ENCODE peak calls at places on chromosomes 4 and X, in four cellular contexts. One of them, this sample, is unnamed.

GRCh38 chr4:95129708-95130343 is 372.1 kb downstream of the BMPR1B start:
- DNase-seq in body of pancreas: peak
- DNase-seq in SK-N-SH: no peak
- DNase-seq in esophagus squamous epithelium: no peak
- DNase-seq in this sample: peak

GRCh38 chr4:48255130-48255958 is 14.3 kb downstream of the TEC start:
- DNase-seq in body of pancreas: no peak
- DNase-seq in SK-N-SH: no peak
- DNase-seq in esophagus squamous epithelium: no peak
- DNase-seq in this sample: no peak

GRCh38 chr4:73170518-73171198 is 87.9 kb downstream of the ANKRD17 start:
- DNase-seq in body of pancreas: no peak
- DNase-seq in SK-N-SH: no peak
- DNase-seq in esophagus squamous epithelium: no peak
- DNase-seq in this sample: no peak

GRCh38 chrX:12814434-12814833 is 23.2 kb downstream of the PRPS2 start:
- DNase-seq in body of pancreas: peak
- DNase-seq in SK-N-SH: peak
- DNase-seq in esophagus squamous epithelium: no peak
- DNase-seq in this sample: peak

GRCh38 chr4:56871357-56871993 is 36.2 kb upstream of the REST start:
- DNase-seq in body of pancreas: no peak
- DNase-seq in SK-N-SH: peak
- DNase-seq in esophagus squamous epithelium: no peak
- DNase-seq in this sample: no peak

GRCh38 chr4:3475041-3475712 is 12.1 kb downstream of the DOK7 start:
- DNase-seq in body of pancreas: no peak
- DNase-seq in SK-N-SH: no peak
- DNase-seq in esophagus squamous epithelium: no peak
- DNase-seq in this sample: no peak

GRCh38 chrX:18898091-18898490 is 85.8 kb downstream of the PHKA2 start:
- DNase-seq in body of pancreas: no peak
- DNase-seq in SK-N-SH: no peak
- DNase-seq in esophagus squamous epithelium: no peak
- DNase-seq in this sample: no peak

GRCh38 chrX:119423631-119424030 is 24.5 kb downstream of the SLC25A43 start:
- DNase-seq in body of pancreas: no peak
- DNase-seq in SK-N-SH: no peak
- DNase-seq in esophagus squamous epithelium: no peak
- DNase-seq in this sample: no peak

GRCh38 chr4:151325320-151326246 is at the start of gene SH3D19:
- DNase-seq in body of pancreas: peak
- DNase-seq in SK-N-SH: peak
- DNase-seq in esophagus squamous epithelium: no peak
- DNase-seq in this sample: peak

GRCh38 chr4:22045051-22045450 is 96.5 kb upstream of the KCNIP4 start:
- DNase-seq in body of pancreas: no peak
- DNase-seq in SK-N-SH: no peak
- DNase-seq in esophagus squamous epithelium: no peak
- DNase-seq in this sample: no peak

GRCh38 chrX:118459494-118459893 is 36.1 kb upstream of the DOCK11 start:
- DNase-seq in body of pancreas: no peak
- DNase-seq in SK-N-SH: peak
- DNase-seq in esophagus squamous epithelium: no peak
- DNase-seq in this sample: no peak

GRCh38 chr4:185202984-185203379 is 818 bp downstream of the CFAP97 start:
- DNase-seq in body of pancreas: no peak
- DNase-seq in SK-N-SH: no peak
- DNase-seq in esophagus squamous epithelium: no peak
- DNase-seq in this sample: no peak

GRCh38 chrX:57286507-57287251 is at the start of gene FAAH2:
- DNase-seq in body of pancreas: peak
- DNase-seq in SK-N-SH: no peak
- DNase-seq in esophagus squamous epithelium: no peak
- DNase-seq in this sample: peak

GRCh38 chrX:133677123-133678063 is 262.1 kb upstream of the GPC4 start:
- DNase-seq in body of pancreas: no peak
- DNase-seq in SK-N-SH: no peak
- DNase-seq in esophagus squamous epithelium: no peak
- DNase-seq in this sample: no peak

GRCh38 chr4:20358110-20358509 is 106.4 kb downstream of the SLIT2 start:
- DNase-seq in body of pancreas: no peak
- DNase-seq in SK-N-SH: no peak
- DNase-seq in esophagus squamous epithelium: no peak
- DNase-seq in this sample: no peak

GRCh38 chr4:32396504-32396903 is 1676.3 kb downstream of the PCDH7 start:
- DNase-seq in body of pancreas: no peak
- DNase-seq in SK-N-SH: no peak
- DNase-seq in esophagus squamous epithelium: no peak
- DNase-seq in this sample: no peak

GRCh38 chr4:165152527-165152926 is 39.9 kb upstream of the TMEM192 start:
- DNase-seq in body of pancreas: no peak
- DNase-seq in SK-N-SH: no peak
- DNase-seq in esophagus squamous epithelium: no peak
- DNase-seq in this sample: no peak

GRCh38 chrX:139203681-139204575 is 326.6 kb upstream of the F9 start:
- DNase-seq in body of pancreas: peak
- DNase-seq in SK-N-SH: peak
- DNase-seq in esophagus squamous epithelium: no peak
- DNase-seq in this sample: no peak

GRCh38 chr4:37138019-37138653 is 106.4 kb upstream of the NWD2 start:
- DNase-seq in body of pancreas: no peak
- DNase-seq in SK-N-SH: no peak
- DNase-seq in esophagus squamous epithelium: no peak
- DNase-seq in this sample: no peak

GRCh38 chr4:37130465-37130864 is 114.1 kb upstream of the NWD2 start:
- DNase-seq in body of pancreas: no peak
- DNase-seq in SK-N-SH: no peak
- DNase-seq in esophagus squamous epithelium: no peak
- DNase-seq in this sample: no peak

DNA sequence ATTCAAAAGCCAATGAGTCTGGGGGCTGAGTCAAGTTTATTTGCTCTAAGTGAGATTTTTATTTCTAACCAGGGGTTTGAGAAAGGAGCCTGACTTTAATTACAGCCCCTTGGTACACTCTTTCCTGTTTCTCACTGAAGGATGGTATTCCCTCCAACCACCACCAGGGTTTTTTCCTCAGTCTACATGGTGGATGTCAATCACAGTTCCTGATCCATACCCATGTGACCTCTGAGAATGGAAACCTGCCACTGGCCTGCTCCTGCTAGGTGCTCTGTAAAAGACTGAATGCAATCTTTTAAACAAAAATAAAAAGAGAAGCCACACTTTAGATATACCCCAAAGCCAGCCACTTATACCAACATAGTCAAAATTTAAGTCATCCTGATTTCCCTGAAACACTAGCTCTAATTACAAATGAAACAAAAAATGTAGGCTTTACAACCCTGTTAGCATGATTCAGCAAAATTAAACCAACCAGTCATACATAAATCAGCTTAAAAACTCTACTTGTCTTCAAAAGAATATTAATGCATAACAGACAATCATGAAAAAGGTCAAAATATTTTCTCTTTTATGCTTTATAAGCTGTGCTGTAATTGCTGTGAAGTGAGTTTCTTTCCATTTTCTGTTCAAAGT is 112.1 kb upstream of the NWD2 start:
- DNase-seq in body of pancreas: no peak
- DNase-seq in SK-N-SH: peak
- DNase-seq in esophagus squamous epithelium: no peak
- DNase-seq in this sample: no peak
- TF ChIP-seq CTCF in body of pancreas: no peak
- TF ChIP-seq CTCF in SK-N-SH: peak
- TF ChIP-seq CTCF in esophagus squamous epithelium: no peak
- TF ChIP-seq CTCF in this sample: no peak

GRCh38 chr4:41137879-41138278 is 76.5 kb downstream of the APBB2 start:
- DNase-seq in body of pancreas: no peak
- DNase-seq in SK-N-SH: no peak
- DNase-seq in esophagus squamous epithelium: no peak
- DNase-seq in this sample: no peak

GRCh38 chr4:41133619-41134018 is 80.7 kb downstream of the APBB2 start:
- DNase-seq in body of pancreas: no peak
- DNase-seq in SK-N-SH: no peak
- DNase-seq in esophagus squamous epithelium: no peak
- DNase-seq in this sample: no peak

GRCh38 chr4:41134581-41134980 is 79.8 kb downstream of the APBB2 start:
- DNase-seq in body of pancreas: no peak
- DNase-seq in SK-N-SH: no peak
- DNase-seq in esophagus squamous epithelium: no peak
- DNase-seq in this sample: no peak

GRCh38 chr4:41136456-41136855 is 77.9 kb downstream of the APBB2 start:
- DNase-seq in body of pancreas: no peak
- DNase-seq in SK-N-SH: no peak
- DNase-seq in esophagus squamous epithelium: no peak
- DNase-seq in this sample: no peak

GRCh38 chr4:41135761-41136160 is 78.6 kb downstream of the APBB2 start:
- DNase-seq in body of pancreas: no peak
- DNase-seq in SK-N-SH: no peak
- DNase-seq in esophagus squamous epithelium: no peak
- DNase-seq in this sample: no peak
- H3K27ac ChIP-seq in body of pancreas: no peak
- H3K27ac ChIP-seq in SK-N-SH: no peak
- H3K27ac ChIP-seq in esophagus squamous epithelium: no peak
- H3K27ac ChIP-seq in this sample: no peak

GRCh38 chr4:108352664-108353308 is 184.1 kb upstream of the LEF1 start:
- DNase-seq in body of pancreas: no peak
- DNase-seq in SK-N-SH: no peak
- DNase-seq in esophagus squamous epithelium: no peak
- DNase-seq in this sample: no peak

GRCh38 chr4:108359130-108359709 is 190.5 kb upstream of the LEF1 start:
- DNase-seq in body of pancreas: no peak
- DNase-seq in SK-N-SH: no peak
- DNase-seq in esophagus squamous epithelium: no peak
- DNase-seq in this sample: no peak

GRCh38 chr4:108351806-108352205 is 183.1 kb upstream of the LEF1 start:
- DNase-seq in body of pancreas: no peak
- DNase-seq in SK-N-SH: no peak
- DNase-seq in esophagus squamous epithelium: no peak
- DNase-seq in this sample: no peak

GRCh38 chr4:108356209-108356535 is 187.4 kb upstream of the LEF1 start:
- DNase-seq in body of pancreas: no peak
- DNase-seq in SK-N-SH: no peak
- DNase-seq in esophagus squamous epithelium: no peak
- DNase-seq in this sample: no peak

GRCh38 chr4:108355523-108356208 is 186.9 kb upstream of the LEF1 start:
- DNase-seq in body of pancreas: no peak
- DNase-seq in SK-N-SH: peak
- DNase-seq in esophagus squamous epithelium: no peak
- DNase-seq in this sample: no peak
- H3K4me3 ChIP-seq in body of pancreas: no peak
- H3K4me3 ChIP-seq in SK-N-SH: no peak
- H3K4me3 ChIP-seq in esophagus squamous epithelium: no peak
- H3K4me3 ChIP-seq in this sample: no peak

GRCh38 chr4:55158957-55159356 is 33.6 kb upstream of the KDR start:
- DNase-seq in body of pancreas: no peak
- DNase-seq in SK-N-SH: no peak
- DNase-seq in esophagus squamous epithelium: no peak
- DNase-seq in this sample: no peak
- TF ChIP-seq CTCF in body of pancreas: no peak
- TF ChIP-seq CTCF in SK-N-SH: no peak
- TF ChIP-seq CTCF in esophagus squamous epithelium: no peak
- TF ChIP-seq CTCF in this sample: no peak